ENCODE peak calls at places on chromosome 4, in nine cellular contexts. One of them, this sample, is unnamed.

GRCh38 chr4:68184923-68185322 is 55.3 kb upstream of the TMPRSS11F start:
- DNase-seq in K562: no peak
- DNase-seq in A673: no peak
- DNase-seq in Peyer's patch: no peak
- DNase-seq in CD8-positive, alpha-beta memory T cell: no peak
- DNase-seq in left lung: no peak
- DNase-seq in heart left ventricle: no peak
- DNase-seq in left ventricle myocardium inferior: no peak
- DNase-seq in mesenchymal stem cell: no peak
- DNase-seq in this sample: no peak

GRCh38 chr4:5526070-5526831 is 182.1 kb downstream of the EVC2 start:
- DNase-seq in heart left ventricle: no peak
- DNase-seq in CD8-positive, alpha-beta memory T cell: no peak
- DNase-seq in Peyer's patch: no peak
- DNase-seq in mesenchymal stem cell: no peak
- DNase-seq in A673: no peak
- DNase-seq in K562: no peak
- DNase-seq in left lung: no peak
- DNase-seq in left ventricle myocardium inferior: no peak
- DNase-seq in this sample: no peak

GRCh38 chr4:89314291-89314690 is 6.7 kb upstream of the GPRIN3 start:
- DNase-seq in A673: no peak
- DNase-seq in heart left ventricle: no peak
- DNase-seq in K562: no peak
- DNase-seq in Peyer's patch: no peak
- DNase-seq in left lung: no peak
- DNase-seq in left ventricle myocardium inferior: no peak
- DNase-seq in CD8-positive, alpha-beta memory T cell: no peak
- DNase-seq in mesenchymal stem cell: no peak
- DNase-seq in this sample: no peak

GRCh38 chr4:169765845-169766244 is 8.1 kb upstream of the HPF1 start:
- DNase-seq in A673: peak; percentile 57
- DNase-seq in Peyer's patch: no peak
- DNase-seq in left ventricle myocardium inferior: no peak
- DNase-seq in heart left ventricle: no peak
- DNase-seq in CD8-positive, alpha-beta memory T cell: no peak
- DNase-seq in left lung: no peak
- DNase-seq in K562: no peak
- DNase-seq in mesenchymal stem cell: no peak
- DNase-seq in this sample: no peak

GRCh38 chr4:159926871-159927270 is 824.0 kb downstream of the RAPGEF2 start:
- DNase-seq in left lung: no peak
- DNase-seq in left ventricle myocardium inferior: no peak
- DNase-seq in CD8-positive, alpha-beta memory T cell: no peak
- DNase-seq in K562: no peak
- DNase-seq in mesenchymal stem cell: no peak
- DNase-seq in heart left ventricle: no peak
- DNase-seq in Peyer's patch: no peak
- DNase-seq in A673: no peak
- DNase-seq in this sample: no peak

GRCh38 chr4:42927946-42928345 is 35.4 kb downstream of the GRXCR1 start:
- DNase-seq in left lung: no peak
- DNase-seq in left ventricle myocardium inferior: no peak
- DNase-seq in Peyer's patch: no peak
- DNase-seq in A673: no peak
- DNase-seq in mesenchymal stem cell: no peak
- DNase-seq in K562: no peak
- DNase-seq in heart left ventricle: no peak
- DNase-seq in CD8-positive, alpha-beta memory T cell: no peak
- DNase-seq in this sample: no peak

GRCh38 chr4:1200425-1201035 is 28.1 kb upstream of the SPON2 start:
- DNase-seq in left ventricle myocardium inferior: peak; percentile 67
- DNase-seq in heart left ventricle: peak; percentile 79
- DNase-seq in left lung: peak; percentile 59
- DNase-seq in CD8-positive, alpha-beta memory T cell: peak; percentile 31
- DNase-seq in Peyer's patch: peak; percentile 61
- DNase-seq in A673: peak; percentile 36
- DNase-seq in K562: no peak
- DNase-seq in mesenchymal stem cell: peak; percentile 97
- DNase-seq in this sample: peak; percentile 76

GRCh38 chr4:112517067-112517588 is 1.1 kb upstream of the NEUROG2 start:
- DNase-seq in Peyer's patch: no peak
- DNase-seq in CD8-positive, alpha-beta memory T cell: no peak
- DNase-seq in K562: peak; percentile 18
- DNase-seq in left lung: no peak
- DNase-seq in heart left ventricle: no peak
- DNase-seq in left ventricle myocardium inferior: no peak
- DNase-seq in A673: no peak
- DNase-seq in mesenchymal stem cell: no peak
- DNase-seq in this sample: no peak

GRCh38 chr4:38132140-38132673 is 172.0 kb downstream of the PTTG2 start:
- DNase-seq in mesenchymal stem cell: peak; percentile 100
- DNase-seq in left lung: no peak
- DNase-seq in K562: no peak
- DNase-seq in heart left ventricle: no peak
- DNase-seq in CD8-positive, alpha-beta memory T cell: peak; percentile 48
- DNase-seq in left ventricle myocardium inferior: no peak
- DNase-seq in A673: peak; percentile 36
- DNase-seq in Peyer's patch: peak; percentile 44
- DNase-seq in this sample: no peak

GRCh38 chr4:7855731-7856130 is 83.9 kb downstream of the AFAP1 start:
- DNase-seq in left lung: no peak
- DNase-seq in A673: no peak
- DNase-seq in CD8-positive, alpha-beta memory T cell: no peak
- DNase-seq in heart left ventricle: no peak
- DNase-seq in K562: no peak
- DNase-seq in mesenchymal stem cell: no peak
- DNase-seq in Peyer's patch: no peak
- DNase-seq in left ventricle myocardium inferior: no peak
- DNase-seq in this sample: no peak

GRCh38 chr4:133156096-133156495 is 7.0 kb downstream of the PCDH10 start:
- DNase-seq in mesenchymal stem cell: peak; percentile 38
- DNase-seq in CD8-positive, alpha-beta memory T cell: no peak
- DNase-seq in left ventricle myocardium inferior: no peak
- DNase-seq in A673: peak; percentile 76
- DNase-seq in left lung: no peak
- DNase-seq in heart left ventricle: no peak
- DNase-seq in Peyer's patch: no peak
- DNase-seq in K562: no peak
- DNase-seq in this sample: no peak

GRCh38 chr4:152509595-152510209 is 26.2 kb downstream of the FBXW7 start:
- DNase-seq in mesenchymal stem cell: no peak
- DNase-seq in left ventricle myocardium inferior: no peak
- DNase-seq in Peyer's patch: no peak
- DNase-seq in CD8-positive, alpha-beta memory T cell: no peak
- DNase-seq in heart left ventricle: no peak
- DNase-seq in K562: no peak
- DNase-seq in A673: no peak
- DNase-seq in left lung: no peak
- DNase-seq in this sample: no peak

GRCh38 chr4:87677731-87678130 is 27.7 kb downstream of the DMP1 start:
- DNase-seq in mesenchymal stem cell: no peak
- DNase-seq in left ventricle myocardium inferior: peak; percentile 43
- DNase-seq in CD8-positive, alpha-beta memory T cell: no peak
- DNase-seq in left lung: no peak
- DNase-seq in Peyer's patch: no peak
- DNase-seq in heart left ventricle: no peak
- DNase-seq in A673: peak; percentile 29
- DNase-seq in K562: no peak
- DNase-seq in this sample: no peak

GRCh38 chr4:150181536-150181935 is 103.3 kb downstream of the DCLK2 start:
- DNase-seq in heart left ventricle: no peak
- DNase-seq in K562: no peak
- DNase-seq in A673: peak; percentile 50
- DNase-seq in left lung: no peak
- DNase-seq in CD8-positive, alpha-beta memory T cell: no peak
- DNase-seq in mesenchymal stem cell: peak; percentile 62
- DNase-seq in Peyer's patch: no peak
- DNase-seq in left ventricle myocardium inferior: no peak
- DNase-seq in this sample: no peak

GRCh38 chr4:2593003-2593402 is 56.6 kb downstream of the FAM193A start:
- DNase-seq in heart left ventricle: no peak
- DNase-seq in left lung: no peak
- DNase-seq in Peyer's patch: no peak
- DNase-seq in K562: no peak
- DNase-seq in A673: no peak
- DNase-seq in CD8-positive, alpha-beta memory T cell: no peak
- DNase-seq in mesenchymal stem cell: no peak
- DNase-seq in left ventricle myocardium inferior: no peak
- DNase-seq in this sample: no peak

GRCh38 chr4:30208731-30209435 is 511.3 kb upstream of the PCDH7 start:
- DNase-seq in heart left ventricle: no peak
- DNase-seq in mesenchymal stem cell: peak; percentile 47
- DNase-seq in Peyer's patch: no peak
- DNase-seq in left lung: no peak
- DNase-seq in A673: no peak
- DNase-seq in K562: no peak
- DNase-seq in left ventricle myocardium inferior: no peak
- DNase-seq in CD8-positive, alpha-beta memory T cell: no peak
- DNase-seq in this sample: no peak
- H3K27ac ChIP-seq in heart left ventricle: no peak overlapping the region
- H3K27ac ChIP-seq in mesenchymal stem cell: peak overlapping the region; percentile 29
- H3K27ac ChIP-seq in Peyer's patch: no peak overlapping the region
- H3K27ac ChIP-seq in left lung: no peak overlapping the region
- H3K27ac ChIP-seq in A673: no peak overlapping the region
- H3K27ac ChIP-seq in K562: no peak overlapping the region
- H3K27ac ChIP-seq in left ventricle myocardium inferior: no peak overlapping the region
- H3K27ac ChIP-seq in CD8-positive, alpha-beta memory T cell: no peak overlapping the region
- H3K27ac ChIP-seq in this sample: no peak overlapping the region

GRCh38 chr4:41214158-41215146 is at the start of gene APBB2:
- DNase-seq in left lung: peak; percentile 94
- DNase-seq in mesenchymal stem cell: peak; percentile 98
- DNase-seq in K562: peak; percentile 84
- DNase-seq in Peyer's patch: peak; percentile 40
- DNase-seq in heart left ventricle: peak; percentile 95
- DNase-seq in A673: peak; percentile 98
- DNase-seq in CD8-positive, alpha-beta memory T cell: no peak
- DNase-seq in left ventricle myocardium inferior: peak; percentile 94
- DNase-seq in this sample: peak; percentile 95

GRCh38 chr4:41215155-41215554 is 813 bp upstream of the APBB2 start:
- DNase-seq in K562: no peak
- DNase-seq in heart left ventricle: no peak
- DNase-seq in Peyer's patch: no peak
- DNase-seq in left lung: no peak
- DNase-seq in A673: no peak
- DNase-seq in mesenchymal stem cell: peak; percentile 18
- DNase-seq in left ventricle myocardium inferior: no peak
- DNase-seq in CD8-positive, alpha-beta memory T cell: no peak
- DNase-seq in this sample: no peak

GRCh38 chr4:41212221-41213203 is 1.8 kb downstream of the APBB2 start:
- DNase-seq in left ventricle myocardium inferior: no peak
- DNase-seq in K562: no peak
- DNase-seq in Peyer's patch: no peak
- DNase-seq in heart left ventricle: no peak
- DNase-seq in A673: peak; percentile 38
- DNase-seq in CD8-positive, alpha-beta memory T cell: no peak
- DNase-seq in mesenchymal stem cell: peak; percentile 71
- DNase-seq in left lung: peak; percentile 47
- DNase-seq in this sample: no peak

GRCh38 chr4:41215969-41216293 is 1.6 kb upstream of the APBB2 start:
- DNase-seq in heart left ventricle: no peak
- DNase-seq in left ventricle myocardium inferior: no peak
- DNase-seq in Peyer's patch: no peak
- DNase-seq in A673: no peak
- DNase-seq in K562: no peak
- DNase-seq in CD8-positive, alpha-beta memory T cell: no peak
- DNase-seq in left lung: no peak
- DNase-seq in mesenchymal stem cell: peak; percentile 37
- DNase-seq in this sample: no peak

GRCh38 chr4:41213563-41214157 is 682 bp downstream of the APBB2 start:
- DNase-seq in Peyer's patch: no peak
- DNase-seq in mesenchymal stem cell: peak; percentile 57
- DNase-seq in CD8-positive, alpha-beta memory T cell: no peak
- DNase-seq in left lung: no peak
- DNase-seq in K562: no peak
- DNase-seq in left ventricle myocardium inferior: peak; percentile 28
- DNase-seq in A673: peak; percentile 22
- DNase-seq in heart left ventricle: peak; percentile 73
- DNase-seq in this sample: peak; percentile 49
- H3K27ac ChIP-seq in Peyer's patch: peak overlapping the region; percentile 83
- H3K27ac ChIP-seq in mesenchymal stem cell: peak overlapping the region; percentile 43
- H3K27ac ChIP-seq in CD8-positive, alpha-beta memory T cell: no peak overlapping the region
- H3K27ac ChIP-seq in left lung: peak overlapping the region; percentile 88
- H3K27ac ChIP-seq in K562: no peak overlapping the region
- H3K27ac ChIP-seq in left ventricle myocardium inferior: peak overlapping the region; percentile 97
- H3K27ac ChIP-seq in A673: peak overlapping the region; percentile 50
- H3K27ac ChIP-seq in heart left ventricle: peak overlapping the region; percentile 85
- H3K27ac ChIP-seq in this sample: peak overlapping the region; percentile 92

GRCh38 chr4:113548303-113548702 is 213.2 kb downstream of the CAMK2D start:
- DNase-seq in mesenchymal stem cell: no peak
- DNase-seq in left ventricle myocardium inferior: no peak
- DNase-seq in CD8-positive, alpha-beta memory T cell: no peak
- DNase-seq in Peyer's patch: no peak
- DNase-seq in K562: no peak
- DNase-seq in left lung: no peak
- DNase-seq in A673: no peak
- DNase-seq in heart left ventricle: no peak
- DNase-seq in this sample: no peak
- H3K27ac ChIP-seq in mesenchymal stem cell: no peak overlapping the region
- H3K27ac ChIP-seq in left ventricle myocardium inferior: peak overlapping the region; percentile 68
- H3K27ac ChIP-seq in CD8-positive, alpha-beta memory T cell: no peak overlapping the region
- H3K27ac ChIP-seq in Peyer's patch: peak overlapping the region; percentile 65
- H3K27ac ChIP-seq in K562: no peak overlapping the region
- H3K27ac ChIP-seq in left lung: no peak overlapping the region
- H3K27ac ChIP-seq in A673: no peak overlapping the region
- H3K27ac ChIP-seq in heart left ventricle: peak overlapping the region; percentile 53
- H3K27ac ChIP-seq in this sample: peak overlapping the region; percentile 49

GRCh38 chr4:55675196-55675793 is 39.2 kb upstream of the NMU start:
- DNase-seq in left ventricle myocardium inferior: no peak
- DNase-seq in K562: no peak
- DNase-seq in left lung: no peak
- DNase-seq in A673: peak; percentile 10
- DNase-seq in CD8-positive, alpha-beta memory T cell: no peak
- DNase-seq in mesenchymal stem cell: no peak
- DNase-seq in heart left ventricle: no peak
- DNase-seq in Peyer's patch: no peak
- DNase-seq in this sample: no peak
- H3K27ac ChIP-seq in left ventricle myocardium inferior: no peak overlapping the region
- H3K27ac ChIP-seq in K562: no peak overlapping the region
- H3K27ac ChIP-seq in left lung: no peak overlapping the region
- H3K27ac ChIP-seq in A673: no peak overlapping the region
- H3K27ac ChIP-seq in CD8-positive, alpha-beta memory T cell: no peak overlapping the region
- H3K27ac ChIP-seq in mesenchymal stem cell: no peak overlapping the region
- H3K27ac ChIP-seq in heart left ventricle: no peak overlapping the region
- H3K27ac ChIP-seq in Peyer's patch: no peak overlapping the region
- H3K27ac ChIP-seq in this sample: no peak overlapping the region

This sample was measured in dorsolateral prefrontal cortex.